ENCODE peak calls at places on chromosomes 12 and 14, in nine cellular contexts. S, Y, X, O, W, J, F, B and T are unnamed samples.

GRCh38 chr12:77130193-77130592 is 64.8 kb upstream of the E2F7 start:
- DNase-seq in S (no peak), Y (no peak), X (no peak), O (no peak), W (no peak), J (no peak), F (no peak), B (no peak), T (no peak)

GRCh38 chr12:90086281-90086680 is 377.6 kb upstream of the ATP2B1 start:
- DNase-seq in S (no peak), Y (no peak), X (no peak), O (no peak), W (no peak), J (no peak), F (no peak), B (no peak), T (no peak)

GRCh38 chr12:49818241-49818640 is 10.0 kb downstream of the NCKAP5L start:
- DNase-seq in S (no peak), Y (no peak), X (no peak), O (no peak), W (no peak), J (no peak), F (no peak), B (no peak), T (no peak)

GRCh38 chr14:72962829-72963312 is 36.6 kb downstream of the DCAF4 start:
- DNase-seq in S (no peak), Y (no peak), X (no peak), O (no peak), W (peak), J (no peak), F (no peak), B (peak), T (no peak)

GRCh38 chr12:81518638-81519037 is 240.5 kb downstream of the PPFIA2 start:
- DNase-seq in S (no peak), Y (no peak), X (no peak), O (no peak), W (no peak), J (no peak), F (no peak), B (no peak), T (no peak)

GRCh38 chr12:14845350-14845750 is 2.0 kb upstream of the ART4 start:
- DNase-seq in S (peak), Y (no peak), X (peak), O (peak), W (peak), J (no peak), F (no peak), B (peak), T (peak)

GRCh38 chr14:67738740-67739504 is 37.2 kb downstream of the RDH12 start:
- DNase-seq in S (no peak), Y (peak), X (peak), O (peak), W (peak), J (no peak), F (peak), B (peak), T (peak)

GRCh38 chr14:79915411-79915810 is 295.9 kb downstream of the DIO2 start:
- DNase-seq in S (no peak), Y (no peak), X (no peak), O (no peak), W (no peak), J (no peak), F (no peak), B (no peak), T (no peak)

GRCh38 chr12:79776111-79776510 is 85.3 kb upstream of the PAWR start:
- DNase-seq in S (no peak), Y (no peak), X (no peak), O (no peak), W (no peak), J (no peak), F (no peak), B (no peak), T (no peak)

GRCh38 chr12:16359512-16360491 is 12.4 kb downstream of the MGST1 start:
- DNase-seq in S (no peak), Y (no peak), X (peak), O (no peak), W (peak), J (peak), F (peak), B (peak), T (peak)

GRCh38 chr14:101480747-101481530 is 80.4 kb upstream of the DIO3 start:
- DNase-seq in S (peak), Y (no peak), X (no peak), O (peak), W (peak), J (peak), F (peak), B (peak), T (peak)

GRCh38 chr14:106044949-106045596 is 518.7 kb downstream of the TMEM121 start:
- DNase-seq in S (no peak), Y (no peak), X (peak), O (no peak), W (peak), J (peak), F (peak), B (peak), T (peak)

GRCh38 chr12:96198970-96199369 is 4.8 kb downstream of the ELK3 start:
- DNase-seq in S (no peak), Y (no peak), X (no peak), O (no peak), W (no peak), J (no peak), F (no peak), B (peak), T (no peak)

GRCh38 chr12:53696655-53697321 is 20.9 kb upstream of the ATP5MC2 start:
- DNase-seq in S (no peak), Y (no peak), X (no peak), O (no peak), W (no peak), J (no peak), F (no peak), B (no peak), T (no peak)
- H3K4me3 ChIP-seq in S (no peak), Y (peak), X (peak), O (peak), W (no peak), J (peak), F (peak), B (no peak), T (no peak)

GRCh38 chr12:13124661-13125505 is 21.4 kb upstream of the GSG1 start:
- DNase-seq in S (no peak), Y (no peak), X (no peak), O (no peak), W (no peak), J (no peak), F (no peak), B (peak), T (no peak)
- TF ChIP-seq POLR2A in S (no peak), Y (no peak), X (no peak), O (no peak), W (no peak), J (no peak), F (no peak), B (no peak), T (no peak)

DNA sequence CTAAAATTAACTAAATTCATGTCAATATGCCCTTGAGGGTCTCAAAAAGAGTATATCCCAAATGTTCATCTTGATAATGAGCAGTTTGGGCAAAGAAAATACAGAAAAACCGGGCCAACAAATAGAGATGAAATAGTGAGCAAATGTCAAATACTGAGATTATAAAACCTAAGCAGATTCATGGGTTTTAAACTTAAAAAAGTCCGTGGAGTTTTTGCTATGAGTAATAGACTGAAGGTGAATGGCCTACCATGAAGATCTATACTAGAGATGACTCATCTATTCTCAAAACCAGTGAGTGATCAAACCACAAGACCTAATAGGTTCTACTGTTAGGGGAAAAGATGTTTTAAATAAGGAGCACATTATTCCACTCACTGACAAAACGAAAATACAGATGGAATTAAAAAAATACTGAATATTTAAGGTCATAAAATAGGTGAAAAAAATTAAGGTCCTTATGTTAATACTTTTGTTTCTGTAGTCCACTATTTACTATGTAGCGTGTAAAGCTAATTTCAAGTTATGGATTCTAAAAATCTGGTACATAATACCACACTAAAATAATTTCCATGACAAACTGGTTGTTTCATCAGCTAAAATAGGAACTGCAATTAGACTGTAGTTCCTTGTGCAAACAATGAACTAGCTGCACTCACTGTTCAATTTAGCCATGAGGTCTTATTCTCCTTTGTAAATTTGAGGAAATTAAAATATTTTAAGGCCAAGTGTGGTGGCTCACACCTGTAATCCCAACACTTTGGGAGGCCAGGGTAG is 5.0 kb downstream of the HNRNPC start:
- DNase-seq in S (no peak), Y (no peak), X (no peak), O (no peak), W (no peak), J (no peak), F (no peak), B (no peak), T (no peak)
- H3K4me3 ChIP-seq in S (no peak), Y (no peak), X (no peak), O (no peak), W (no peak), J (no peak), F (no peak), B (peak), T (peak)

DNA sequence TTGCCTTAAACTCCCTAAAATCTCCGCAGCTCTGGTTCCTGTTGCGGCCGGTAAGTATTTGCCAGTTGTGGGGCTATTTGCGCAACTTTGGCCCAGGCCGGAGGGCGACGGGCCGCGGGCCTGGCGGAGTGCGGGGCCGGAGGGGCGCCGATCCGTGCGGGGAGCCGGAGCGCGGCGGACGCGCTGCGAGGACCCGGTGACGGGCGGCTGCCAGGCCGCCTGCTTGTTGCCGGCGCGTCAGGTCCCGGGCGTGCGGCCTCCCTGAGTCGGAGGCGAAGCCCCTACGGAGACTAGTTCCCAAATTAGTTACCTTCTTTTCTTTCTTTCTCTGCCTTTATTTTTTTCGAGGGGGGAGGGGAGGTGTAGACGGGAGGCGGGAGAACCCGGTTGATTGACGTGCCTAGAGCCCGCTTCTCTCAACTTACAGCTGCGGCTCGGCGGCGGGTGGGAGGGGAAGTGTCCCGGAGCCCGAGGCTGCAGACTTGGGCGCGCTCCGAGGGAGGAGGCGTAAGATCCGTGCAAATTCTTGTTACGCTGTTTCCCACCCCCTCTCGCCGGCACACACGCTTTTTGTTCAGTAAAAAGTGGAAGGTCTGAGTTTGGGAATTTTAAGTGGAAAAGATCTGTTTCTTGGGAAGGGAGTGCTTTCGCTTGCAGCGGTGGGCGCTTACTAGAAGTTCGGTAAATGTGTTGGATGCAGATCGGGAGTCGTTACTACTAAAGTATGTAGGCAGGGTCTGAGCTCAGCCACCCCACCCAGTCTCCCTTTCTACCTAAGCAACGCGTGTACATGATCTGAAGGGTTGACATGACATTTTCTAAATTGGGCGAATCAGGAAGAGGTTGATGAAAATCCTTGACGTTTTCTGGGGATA is 564 bp downstream of the ZBTB1 start:
- DNase-seq in S (peak), Y (peak), X (peak), O (peak), W (peak), J (peak), F (peak), B (peak), T (peak)
- TF ChIP-seq POLR2A in S (peak), Y (no peak), X (peak), O (peak), W (no peak), J (no peak), F (peak), B (no peak), T (no peak)

GRCh38 chr14:36083317-36083716 is 93.2 kb downstream of the PTCSC3 start:
- DNase-seq in S (no peak), Y (no peak), X (no peak), O (no peak), W (no peak), J (no peak), F (no peak), B (no peak), T (no peak)

GRCh38 chr14:36078080-36078479 is 98.4 kb downstream of the PTCSC3 start:
- DNase-seq in S (no peak), Y (no peak), X (no peak), O (no peak), W (no peak), J (no peak), F (no peak), B (no peak), T (no peak)
- H3K4me3 ChIP-seq in S (no peak), Y (no peak), X (no peak), O (no peak), W (no peak), J (no peak), F (no peak), B (no peak), T (no peak)

DNA sequence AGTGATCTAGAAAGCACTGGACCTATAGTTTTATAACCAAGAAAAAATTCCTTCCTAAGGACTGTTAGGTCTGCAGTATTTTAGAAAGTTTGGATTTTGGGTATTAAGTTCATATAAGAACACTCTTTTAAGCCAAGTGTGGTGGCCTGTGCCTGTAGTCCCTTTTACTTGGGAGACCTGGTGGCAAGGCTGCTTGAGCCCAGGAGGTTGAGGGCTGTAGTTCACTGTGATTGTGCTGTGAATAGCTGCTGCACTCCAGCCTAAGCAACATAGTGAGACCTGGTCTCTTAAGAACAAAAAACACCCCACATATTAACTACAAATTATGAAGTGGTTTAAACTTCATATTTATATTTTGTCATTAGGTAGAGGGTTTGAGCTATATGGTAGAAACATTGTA is 9.7 kb downstream of the DNM1L start:
- DNase-seq in S (no peak), Y (no peak), X (no peak), O (no peak), W (no peak), J (no peak), F (no peak), B (no peak), T (no peak)
- TF ChIP-seq POLR2A in S (no peak), Y (no peak), X (no peak), O (no peak), W (no peak), J (no peak), F (no peak), B (no peak), T (no peak)

GRCh38 chr14:30985796-30986195 is 39.7 kb upstream of the AP4S1 start:
- DNase-seq in S (no peak), Y (no peak), X (no peak), O (no peak), W (no peak), J (no peak), F (no peak), B (no peak), T (no peak)
- H3K4me3 ChIP-seq in S (no peak), Y (no peak), X (no peak), O (no peak), W (no peak), J (no peak), F (no peak), B (no peak), T (no peak)

DNA sequence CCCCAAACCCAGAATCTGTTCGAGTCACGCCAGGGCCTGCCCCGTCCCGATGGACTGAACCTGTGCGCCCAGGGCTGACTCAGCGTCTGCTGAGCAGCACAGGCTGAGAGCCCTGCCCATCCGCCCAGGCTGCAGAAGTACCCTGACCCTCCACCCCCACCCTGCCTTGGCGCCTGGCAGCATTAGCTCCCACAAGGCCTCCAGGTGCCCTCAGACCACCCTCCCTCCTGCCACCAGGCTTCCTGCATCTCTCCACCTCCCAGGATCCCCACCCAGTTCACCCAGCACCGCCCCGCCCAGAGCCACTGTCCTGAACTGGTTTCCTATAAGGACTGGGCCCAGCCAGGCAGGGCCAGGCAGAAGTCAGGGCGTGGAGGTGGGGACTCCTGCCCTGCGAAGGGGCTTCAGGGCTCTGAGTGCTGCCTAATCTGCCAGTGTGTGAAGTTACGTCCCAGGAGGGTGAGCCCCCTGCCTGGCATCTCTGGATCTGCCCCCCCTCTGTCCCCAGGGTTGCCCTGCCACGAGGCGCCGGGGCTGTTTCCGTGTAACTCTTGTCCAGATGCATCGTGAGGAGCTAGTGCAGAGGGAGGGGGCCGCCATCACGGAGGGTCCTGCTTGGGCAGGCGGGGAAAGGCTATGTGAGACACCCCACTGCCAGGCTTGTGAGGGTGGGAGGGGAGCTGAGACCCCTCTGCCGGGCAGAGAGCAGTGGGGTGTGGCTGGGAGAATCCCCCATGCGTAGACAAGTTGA is 9.1 kb downstream of the ADSS1 start:
- DNase-seq in S (no peak), Y (no peak), X (no peak), O (no peak), W (no peak), J (no peak), F (no peak), B (peak), T (no peak)
- TF ChIP-seq POLR2A in S (no peak), Y (no peak), X (no peak), O (no peak), W (no peak), J (no peak), F (no peak), B (no peak), T (peak)

GRCh38 chr14:24334431-24335271 is at the start of gene ADCY4:
- DNase-seq in S (no peak), Y (no peak), X (no peak), O (peak), W (no peak), J (peak), F (no peak), B (no peak), T (no peak)
- H3K4me3 ChIP-seq in S (peak), Y (peak), X (peak), O (peak), W (no peak), J (peak), F (peak), B (no peak), T (peak)